ENCODE peak calls at places on chromosomes 7 and 10, in six cellular contexts. Q, U, E, L, C and N are unnamed samples.

GRCh38 chr10:133182791-133183645 is 23.0 kb downstream of the KNDC1 start:
- DNase-seq in Q (no peak), U (no peak), E (no peak), L (no peak), C (no peak), N (no peak)

GRCh38 chr7:149476791-149477190 is 15.9 kb upstream of the ZNF777 start:
- DNase-seq in Q (no peak), U (no peak), E (no peak), L (no peak), C (no peak), N (no peak)

GRCh38 chr7:141468341-141468740 is 82.9 kb upstream of the AGK start:
- DNase-seq in Q (no peak), U (no peak), E (no peak), L (no peak), C (no peak), N (no peak)

GRCh38 chr10:33290286-33291052 is 44.0 kb downstream of the NRP1 start:
- DNase-seq in Q (no peak), U (no peak), E (no peak), L (no peak), C (no peak), N (no peak)

GRCh38 chr10:89431977-89432376 is 17.6 kb downstream of the IFIT5 start:
- DNase-seq in Q (no peak), U (no peak), E (no peak), L (no peak), C (no peak), N (no peak)

GRCh38 chr7:72405871-72406270 is 6.3 kb downstream of the CALN1 start:
- DNase-seq in Q (no peak), U (no peak), E (no peak), L (no peak), C (no peak), N (no peak)

GRCh38 chr10:24215193-24215592 is 6.3 kb downstream of the KIAA1217 start:
- DNase-seq in Q (no peak), U (no peak), E (no peak), L (no peak), C (no peak), N (no peak)

GRCh38 chr7:120550494-120551048 is 277.6 kb downstream of the KCND2 start:
- DNase-seq in Q (no peak), U (no peak), E (peak), L (no peak), C (no peak), N (no peak)

GRCh38 chr10:76874151-76874550 is 763.5 kb downstream of the KCNMA1 start:
- DNase-seq in Q (no peak), U (no peak), E (no peak), L (no peak), C (no peak), N (no peak)

GRCh38 chr7:20785211-20786048 is 1.3 kb downstream of the SP8 start:
- DNase-seq in Q (peak), U (no peak), E (no peak), L (no peak), C (no peak), N (peak)

GRCh38 chr10:79244068-79244442 is 103.2 kb upstream of the PPIF start:
- DNase-seq in Q (no peak), U (no peak), E (peak), L (no peak), C (no peak), N (peak)

GRCh38 chr10:91127341-91128082 is 93.0 kb upstream of the PCGF5 start:
- DNase-seq in Q (no peak), U (no peak), E (no peak), L (no peak), C (no peak), N (no peak)

GRCh38 chr10:117541405-117541908 is 1.1 kb upstream of the EMX2 start:
- DNase-seq in Q (peak), U (no peak), E (no peak), L (no peak), C (no peak), N (no peak)

GRCh38 chr10:98332623-98333269 is 64.8 kb upstream of the LOXL4 start:
- DNase-seq in Q (no peak), U (no peak), E (no peak), L (no peak), C (peak), N (no peak)

GRCh38 chr10:43120948-43121290 is 17.3 kb upstream of the CSGALNACT2 start:
- DNase-seq in Q (peak), U (no peak), E (peak), L (peak), C (peak), N (peak)

GRCh38 chr7:13880789-13881188 is 108.7 kb downstream of the ETV1 start:
- DNase-seq in Q (no peak), U (no peak), E (no peak), L (no peak), C (no peak), N (no peak)

GRCh38 chr10:20147679-20148078 is 331.4 kb downstream of the PLXDC2 start:
- DNase-seq in Q (no peak), U (no peak), E (no peak), L (no peak), C (no peak), N (no peak)

GRCh38 chr10:123878666-123879311 is 12.8 kb downstream of the CPXM2 start:
- DNase-seq in Q (peak), U (no peak), E (no peak), L (no peak), C (no peak), N (no peak)

GRCh38 chr10:51063166-51063565 is 11.1 kb upstream of the PRKG1 start:
- DNase-seq in Q (no peak), U (no peak), E (no peak), L (no peak), C (no peak), N (no peak)

GRCh38 chr7:2072042-2072441 is 160.7 kb downstream of the MAD1L1 start:
- DNase-seq in Q (no peak), U (no peak), E (peak), L (no peak), C (no peak), N (peak)

GRCh38 chr7:50612704-50613103 is 47.5 kb upstream of the DDC start:
- DNase-seq in Q (no peak), U (no peak), E (no peak), L (no peak), C (no peak), N (no peak)

GRCh38 chr10:76668013-76668370 is 969.6 kb downstream of the KCNMA1 start:
- DNase-seq in Q (no peak), U (no peak), E (no peak), L (no peak), C (no peak), N (no peak)

GRCh38 chr10:15196335-15196834 is 27.9 kb upstream of the NMT2 start:
- DNase-seq in Q (no peak), U (no peak), E (no peak), L (no peak), C (no peak), N (no peak)

GRCh38 chr10:96618648-96619047 is 31.8 kb upstream of the TM9SF3 start:
- DNase-seq in Q (no peak), U (peak), E (no peak), L (no peak), C (no peak), N (no peak)

GRCh38 chr10:86371116-86371515 is 4.5 kb upstream of the GRID1 start:
- DNase-seq in Q (peak), U (peak), E (no peak), L (no peak), C (peak), N (no peak)

GRCh38 chr7:116354546-116355422 is 144.4 kb downstream of the TES start:
- DNase-seq in Q (peak), U (peak), E (no peak), L (no peak), C (peak), N (no peak)

GRCh38 chr7:85178531-85179298 is 8.1 kb downstream of the SEMA3D start:
- DNase-seq in Q (no peak), U (no peak), E (no peak), L (no peak), C (no peak), N (no peak)

DNA sequence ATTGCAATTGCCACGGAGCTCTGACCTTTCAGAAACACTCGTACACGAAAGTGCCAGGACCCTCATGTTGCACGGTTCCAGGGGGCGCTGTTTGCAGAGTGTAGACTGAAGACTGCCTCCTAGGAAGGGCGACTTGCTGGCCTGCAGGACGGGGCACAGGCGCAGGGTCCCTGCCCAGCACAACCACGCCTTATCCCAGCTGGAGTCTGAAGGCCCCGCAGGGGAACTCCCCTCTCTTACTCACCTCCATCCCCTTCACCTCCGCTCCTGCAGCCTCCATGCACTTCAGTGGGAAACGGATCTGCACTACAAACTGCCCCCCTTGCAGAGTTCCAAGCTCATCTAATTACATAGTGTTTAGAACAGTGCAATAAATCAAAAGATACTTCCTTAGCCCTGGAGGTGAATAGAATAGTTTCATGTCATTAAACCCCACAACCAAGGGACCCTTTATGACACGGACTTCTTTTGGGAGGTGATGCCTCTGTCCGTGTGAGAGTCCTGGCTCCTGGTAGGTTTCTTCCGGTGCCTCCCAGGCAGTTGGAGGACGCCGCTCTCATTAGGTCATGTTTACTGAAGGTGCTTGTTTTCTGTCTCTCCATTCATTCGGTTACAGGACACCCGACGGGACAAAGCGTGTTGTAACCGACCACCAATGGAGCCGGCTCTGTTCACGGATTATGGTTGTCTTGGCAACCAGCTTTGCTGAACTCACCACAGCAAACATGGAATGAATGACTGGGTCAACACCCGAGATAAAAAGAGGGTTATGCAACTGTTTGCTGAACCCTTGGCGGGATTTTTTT is 262.2 kb downstream of the BAMBI start:
- DNase-seq in Q (no peak), U (peak), E (no peak), L (no peak), C (no peak), N (no peak)
- TF ChIP-seq CTCF in Q (no peak), U (peak), E (no peak), L (no peak), C (no peak), N (peak)

DNA sequence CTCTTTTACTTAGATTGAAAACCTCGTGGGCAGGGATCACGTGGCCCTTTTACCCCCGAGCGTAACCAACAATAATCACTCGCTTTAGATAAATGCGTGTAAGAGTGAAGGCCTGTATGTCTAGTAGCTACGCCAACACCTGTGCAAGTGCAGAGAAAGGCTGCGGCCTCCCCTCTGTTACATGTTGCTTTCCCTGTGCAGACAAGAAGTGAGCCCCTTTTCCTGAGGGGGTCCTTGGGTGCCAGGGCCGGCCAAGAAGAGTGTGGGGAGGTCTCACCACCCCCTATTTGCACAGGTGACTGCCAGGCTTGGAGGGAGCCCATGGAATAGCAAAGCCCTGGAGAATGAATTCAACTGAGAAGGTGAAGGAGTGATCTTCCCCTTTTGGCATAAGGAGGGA is 35.6 kb upstream of the CNPY1 start:
- DNase-seq in Q (peak), U (peak), E (no peak), L (no peak), C (peak), N (no peak)
- TF ChIP-seq CTCF in Q (no peak), U (no peak), E (no peak), L (no peak), C (no peak), N (no peak)

DNA sequence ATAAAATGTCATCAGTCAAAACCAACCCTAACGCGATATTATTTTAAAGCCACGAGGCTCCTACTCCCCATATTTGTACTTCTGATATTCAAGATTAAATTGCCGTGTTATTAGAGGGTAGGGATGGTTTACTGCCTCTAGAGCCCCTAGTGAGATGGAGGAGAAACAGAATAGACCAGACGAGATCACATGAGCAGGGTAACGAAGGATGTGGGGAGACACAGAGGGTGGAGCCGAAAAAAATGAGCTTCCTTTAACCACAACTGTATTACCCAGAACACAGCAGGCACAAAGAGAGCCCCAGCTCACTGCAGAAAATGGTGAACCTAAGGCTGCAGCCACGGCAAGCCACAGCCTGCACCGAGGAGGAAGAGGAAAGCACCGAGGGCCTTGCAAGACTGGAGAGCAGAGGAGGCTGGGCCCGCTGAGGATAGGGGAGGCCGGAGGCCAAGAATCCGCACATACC is 14.3 kb downstream of the ZC3HAV1 start:
- DNase-seq in Q (no peak), U (no peak), E (peak), L (peak), C (peak), N (peak)
- TF ChIP-seq CTCF in Q (no peak), U (no peak), E (no peak), L (no peak), C (no peak), N (no peak)

GRCh38 chr7:70884809-70885208 is 247.1 kb upstream of the GALNT17 start:
- DNase-seq in Q (no peak), U (no peak), E (no peak), L (no peak), C (no peak), N (no peak)
- TF ChIP-seq CTCF in Q (no peak), U (no peak), E (no peak), L (no peak), C (no peak), N (no peak)